ENCODE peak calls at places on chromosome 10, in eight cellular contexts. T is NCI-H146; E is SIG-M5; R is activated CD4-positive, alpha-beta T cell treated with anti-CD3 and anti-CD28 coated beads for 36 hours; I is Daoy; D is DMS53; M is NCI-H1694 treated with DMSO at 0.1 percent for 48 hours; J is NCI-H2081. G is an unnamed sample.

GRCh38 chr10:103062854-103063642 is 130.0 kb downstream of the NT5C2 start:
- DNase-seq in T (peak), E (no peak), R (no peak), I (peak), D (peak), M (no peak), J (no peak), G (peak)

GRCh38 chr10:99315853-99316252 is 13.3 kb upstream of the CNNM1 start:
- DNase-seq in T (no peak), E (no peak), R (no peak), I (no peak), D (no peak), M (no peak), J (no peak), G (no peak)

GRCh38 chr10:133608855-133609254 is 17.7 kb downstream of the FRG2B start:
- DNase-seq in T (peak), E (no peak), R (no peak), I (no peak), D (peak), M (no peak), J (no peak), G (no peak)

GRCh38 chr10:121158988-121159579 is 307.9 kb downstream of the WDR11 start:
- DNase-seq in T (peak), E (no peak), R (no peak), I (no peak), D (peak), M (no peak), J (no peak), G (no peak)

GRCh38 chr10:6621536-6621935 is 41.5 kb upstream of the PRKCQ start:
- DNase-seq in T (no peak), E (no peak), R (no peak), I (peak), D (peak), M (no peak), J (no peak), G (no peak)

GRCh38 chr10:92184977-92185376 is 105.9 kb downstream of the CPEB3 start:
- DNase-seq in T (peak), E (no peak), R (no peak), I (no peak), D (peak), M (no peak), J (no peak), G (peak)

GRCh38 chr10:130424418-130424817 is 288.2 kb downstream of the GLRX3 start:
- DNase-seq in T (no peak), E (no peak), R (no peak), I (no peak), D (no peak), M (no peak), J (no peak), G (no peak)

GRCh38 chr10:114867365-114867764 is 45.8 kb downstream of the FHIP2A start:
- DNase-seq in T (no peak), E (no peak), R (no peak), I (no peak), D (no peak), M (no peak), J (no peak), G (no peak)

GRCh38 chr10:102814873-102815661 is 22.1 kb downstream of the CYP17A1 start:
- DNase-seq in T (no peak), E (no peak), R (no peak), I (peak), D (no peak), M (no peak), J (no peak), G (no peak)

GRCh38 chr10:77987671-77988070 is 41.6 kb downstream of the POLR3A start:
- DNase-seq in T (no peak), E (no peak), R (no peak), I (no peak), D (no peak), M (no peak), J (no peak), G (no peak)

GRCh38 chr10:6148251-6148691 is 54.5 kb upstream of the PFKFB3 start:
- DNase-seq in T (no peak), E (no peak), R (no peak), I (no peak), D (no peak), M (no peak), J (no peak), G (no peak)

GRCh38 chr10:70518695-70519094 is 40.1 kb downstream of the PALD1 start:
- DNase-seq in T (no peak), E (no peak), R (no peak), I (peak), D (no peak), M (no peak), J (no peak), G (no peak)

GRCh38 chr10:78602201-78602917 is 466.4 kb upstream of the ZMIZ1 start:
- DNase-seq in T (no peak), E (no peak), R (peak), I (peak), D (no peak), M (no peak), J (no peak), G (no peak)

GRCh38 chr10:103859161-103860141 is 4.1 kb upstream of the SH3PXD2A start:
- DNase-seq in T (peak), E (no peak), R (peak), I (peak), D (peak), M (peak), J (no peak), G (peak)

GRCh38 chr10:69873141-69873540 is 71.4 kb downstream of the COL13A1 start:
- DNase-seq in T (no peak), E (no peak), R (no peak), I (no peak), D (no peak), M (no peak), J (no peak), G (no peak)

GRCh38 chr10:78706256-78706655 is 362.5 kb upstream of the ZMIZ1 start:
- DNase-seq in T (no peak), E (no peak), R (no peak), I (peak), D (peak), M (no peak), J (no peak), G (no peak)

GRCh38 chr10:98879486-98879885 is 356.2 kb downstream of the HPSE2 start:
- DNase-seq in T (no peak), E (no peak), R (no peak), I (no peak), D (no peak), M (no peak), J (no peak), G (no peak)

GRCh38 chr10:70500339-70500738 is 21.8 kb downstream of the PALD1 start:
- DNase-seq in T (no peak), E (no peak), R (no peak), I (no peak), D (no peak), M (no peak), J (no peak), G (no peak)

GRCh38 chr10:47318706-47319105 is 3.5 kb upstream of the GDF2 start:
- DNase-seq in T (no peak), E (no peak), R (no peak), I (peak), D (peak), M (no peak), J (no peak), G (no peak)

GRCh38 chr10:102227050-102227449 is 951 bp downstream of the ELOVL3 start:
- DNase-seq in T (no peak), E (peak), R (no peak), I (no peak), D (no peak), M (no peak), J (no peak), G (no peak)